ENCODE peak calls at places on chromosomes 7 and 10, in seven cellular contexts. V, B, W, O, R, S and H are unnamed samples.

GRCh38 chr7:104366390-104366789 is 38.0 kb downstream of the LHFPL3 start:
- DNase-seq in S (no peak), W (no peak), O (no peak), B (no peak), R (no peak), V (no peak), H (no peak)

GRCh38 chr10:115321360-115321759 is 228.2 kb downstream of the ATRNL1 start:
- DNase-seq in B (no peak), O (no peak), R (no peak), V (no peak), W (no peak), S (no peak), H (no peak)

GRCh38 chr7:113188396-113188795 is 70.0 kb upstream of the SMIM30 start:
- DNase-seq in W (no peak), S (no peak), R (no peak), O (no peak), V (no peak), B (no peak), H (no peak)

GRCh38 chr10:77296534-77297369 is 340.9 kb downstream of the KCNMA1 start:
- DNase-seq in B (no peak), S (no peak), W (no peak), V (no peak), O (no peak), R (no peak), H (no peak)

GRCh38 chr10:133306097-133306476 is 2.6 kb downstream of the TUBGCP2 start:
- DNase-seq in R (no peak), O (no peak), V (no peak), W (no peak), S (no peak), B (no peak), H (no peak)

GRCh38 chr7:1314021-1314907 is 81.6 kb downstream of the UNCX start:
- DNase-seq in S (no peak), O (no peak), W (no peak), V (no peak), B (no peak), R (no peak), H (no peak)

GRCh38 chr10:32951111-32951510 is 6.9 kb downstream of the ITGB1 start:
- DNase-seq in B (no peak), S (no peak), W (no peak), O (no peak), R (no peak), V (no peak), H (no peak)

GRCh38 chr7:121931149-121931922 is 58.4 kb downstream of the PTPRZ1 start:
- DNase-seq in B (no peak), W (no peak), O (no peak), V (no peak), R (no peak), S (no peak), H (no peak)

GRCh38 chr7:44249639-44250234 is 49.0 kb downstream of the YKT6 start:
- DNase-seq in B (no peak), S (no peak), W (no peak), V (no peak), O (no peak), R (no peak), H (no peak)

GRCh38 chr10:14349081-14349480 is 18.4 kb upstream of the FRMD4A start:
- DNase-seq in R (no peak), B (no peak), O (no peak), W (no peak), S (peak), V (no peak), H (peak)

GRCh38 chr10:48538611-48539010 is 66.3 kb downstream of the ARHGAP22 start:
- DNase-seq in V (no peak), O (no peak), W (no peak), B (no peak), R (no peak), S (no peak), H (no peak)

GRCh38 chr10:58823983-58824382 is 311.3 kb downstream of the BICC1 start:
- DNase-seq in O (no peak), V (no peak), W (no peak), R (no peak), B (no peak), S (no peak), H (no peak)

GRCh38 chr7:133070562-133070961 is 11.3 kb downstream of the CHCHD3 start:
- DNase-seq in S (no peak), W (no peak), R (no peak), B (no peak), V (no peak), O (no peak), H (no peak)

GRCh38 chr10:130902929-130903328 is 408.6 kb downstream of the TCERG1L start:
- DNase-seq in B (no peak), R (no peak), W (no peak), V (no peak), S (no peak), O (no peak), H (no peak)

GRCh38 chr10:61765176-61766087 is 102.7 kb downstream of the CABCOCO1 start:
- DNase-seq in S (no peak), B (no peak), W (no peak), R (no peak), V (no peak), O (no peak), H (no peak)

GRCh38 chr7:5012985-5013384 is 32.7 kb upstream of the RBAK start:
- DNase-seq in W (no peak), B (no peak), R (no peak), V (no peak), O (no peak), S (no peak), H (no peak)

GRCh38 chr7:25180946-25181345 is 47.3 kb downstream of the NPVF start:
- DNase-seq in B (no peak), O (no peak), V (no peak), W (peak), R (no peak), S (peak), H (no peak)

GRCh38 chr10:62384057-62384446 is 9.9 kb downstream of the ZNF365 start:
- DNase-seq in V (no peak), S (no peak), B (no peak), O (no peak), W (no peak), R (no peak), H (no peak)

GRCh38 chr7:26291699-26292538 is at the start of gene SNX10:
- DNase-seq in W (peak), O (peak), R (peak), S (peak), V (no peak), B (peak), H (peak)

GRCh38 chr10:78002541-78003284 is 26.6 kb downstream of the POLR3A start:
- DNase-seq in O (no peak), W (no peak), S (no peak), R (no peak), V (no peak), B (no peak), H (no peak)

GRCh38 chr10:109676703-109677102 is 246.6 kb downstream of the XPNPEP1 start:
- DNase-seq in S (no peak), B (no peak), R (no peak), V (no peak), O (no peak), W (no peak), H (no peak)

GRCh38 chr7:135683609-135684008 is 21.3 kb downstream of the STMP1 start:
- DNase-seq in S (no peak), O (no peak), V (no peak), B (no peak), W (no peak), R (no peak), H (no peak)

GRCh38 chr10:101358706-101359300 is 4.8 kb downstream of the BTRC start:
- DNase-seq in S (no peak), B (no peak), W (no peak), O (no peak), R (no peak), V (no peak), H (no peak)

GRCh38 chr10:65320256-65321026 is 1605.4 kb upstream of the LRRTM3 start:
- DNase-seq in O (no peak), B (no peak), W (no peak), V (no peak), R (no peak), S (no peak), H (no peak)

GRCh38 chr10:50416181-50416824 is 165.0 kb upstream of the ASAH2 start:
- DNase-seq in R (no peak), O (no peak), S (peak), W (no peak), B (no peak), V (no peak), H (no peak)

GRCh38 chr10:31687545-31688482 is 240.8 kb downstream of the ARHGAP12 start:
- DNase-seq in O (no peak), V (no peak), B (no peak), R (no peak), S (no peak), W (no peak), H (no peak)

GRCh38 chr7:83355143-83355542 is 192.5 kb upstream of the PCLO start:
- DNase-seq in R (no peak), O (no peak), V (no peak), B (no peak), W (no peak), S (no peak), H (no peak)

GRCh38 chr7:48628950-48629349 is 295.4 kb upstream of the CDC14C start:
- DNase-seq in W (no peak), O (no peak), S (no peak), R (no peak), B (no peak), V (no peak), H (no peak)

GRCh38 chr10:102555781-102556328 is 52.1 kb downstream of the SUFU start:
- DNase-seq in W (peak), O (no peak), S (no peak), R (no peak), V (no peak), B (peak), H (no peak)

GRCh38 chr7:42986781-42987248 is 54.6 kb downstream of the MRPL32 start:
- DNase-seq in W (no peak), B (no peak), R (no peak), V (no peak), S (no peak), O (no peak), H (no peak)

GRCh38 chr7:126940723-126941307 is 311.9 kb downstream of the GRM8 start:
- DNase-seq in B (peak), R (no peak), S (no peak), W (no peak), O (no peak), V (no peak), H (no peak)

DNA sequence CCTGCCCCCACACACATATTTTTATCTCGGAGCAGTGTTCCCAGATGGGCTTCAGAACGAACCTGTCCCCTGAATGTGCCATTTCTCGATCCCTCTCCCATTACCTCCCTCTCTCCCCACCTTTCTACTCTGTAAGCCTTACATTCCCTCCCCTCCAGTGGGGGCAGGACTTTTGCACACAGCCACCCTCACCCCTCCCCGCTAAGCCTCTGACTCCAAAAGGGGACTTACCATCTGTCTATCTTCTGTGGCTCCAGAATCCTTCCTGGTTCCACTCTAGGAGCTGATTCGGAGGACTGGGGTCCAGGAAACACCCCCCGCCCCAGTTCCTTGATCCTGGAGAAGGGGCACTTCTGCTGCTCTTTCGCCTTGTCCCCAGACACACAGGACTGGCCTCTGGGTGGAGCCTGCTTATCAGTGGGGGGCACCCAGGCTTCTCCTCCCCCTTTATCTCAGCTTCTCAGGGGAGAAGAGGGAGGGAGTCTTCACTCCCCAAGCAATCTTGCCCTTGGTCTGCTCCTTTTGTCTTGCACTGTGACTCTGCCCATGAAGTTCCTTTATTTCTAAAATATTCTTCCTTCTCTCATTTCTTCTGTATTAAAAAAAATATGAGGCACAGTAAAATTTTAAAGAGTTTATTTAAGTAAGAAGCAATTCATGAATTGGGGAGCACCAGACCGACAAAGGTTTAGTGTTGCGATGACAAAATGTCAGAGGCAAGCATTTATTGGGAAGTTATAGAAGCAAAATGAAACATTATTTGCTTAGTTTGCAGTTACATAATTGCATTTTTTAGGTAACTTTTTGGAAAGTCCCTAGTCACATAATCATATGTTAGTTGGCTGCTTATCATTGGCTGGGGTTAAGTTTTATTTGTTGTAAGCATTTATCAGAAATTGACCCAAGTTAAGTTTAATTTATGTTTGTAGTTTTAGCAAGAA is at the start of gene KEL:
- DNase-seq in V (no peak), O (no peak), B (no peak), W (no peak), S (no peak), R (no peak), H (no peak)
- H3K27ac ChIP-seq in V (no peak), O (no peak), B (no peak), W (no peak), S (no peak), R (no peak), H (no peak)

DNA sequence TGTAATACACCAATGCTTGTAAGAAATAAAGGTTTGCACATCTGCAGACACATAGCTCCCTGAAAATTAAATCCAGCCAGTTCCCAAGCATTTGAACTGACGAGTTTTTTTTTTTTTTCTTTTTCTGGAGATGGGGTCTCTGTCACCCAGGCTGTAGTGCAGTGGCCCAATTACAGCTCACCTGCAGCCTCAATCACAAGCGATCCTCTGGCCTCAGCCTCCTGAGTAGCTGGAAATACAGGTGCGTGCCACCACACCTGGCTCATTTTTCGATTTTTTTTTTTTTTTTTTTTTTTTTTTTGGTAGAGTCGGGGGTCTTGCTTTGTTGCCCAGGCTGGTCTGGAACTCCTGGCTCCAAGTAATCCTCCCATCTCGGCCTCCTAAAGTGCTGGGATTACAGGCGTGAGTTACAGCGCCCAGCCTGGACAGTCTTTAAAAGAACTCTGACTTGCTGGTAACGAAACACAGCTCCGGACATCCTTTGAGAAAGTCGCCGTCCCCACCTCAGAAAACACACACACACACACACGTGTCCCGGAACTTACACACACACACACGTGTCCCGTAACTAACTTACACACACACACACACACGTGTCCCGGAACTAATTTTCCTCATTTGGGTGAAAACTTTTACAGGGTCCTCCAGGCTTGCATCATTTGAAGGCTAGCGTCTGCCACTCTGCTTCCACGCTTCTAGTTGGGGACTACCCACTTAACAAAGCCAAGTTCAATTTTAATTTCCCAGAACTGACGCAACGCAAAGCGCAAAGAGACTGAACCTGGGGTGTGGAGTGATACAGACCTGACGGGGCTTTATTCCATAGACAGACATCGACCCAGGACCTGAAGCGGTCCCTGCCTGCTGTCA is 18.6 kb downstream of the OCM2 start:
- DNase-seq in O (no peak), V (no peak), B (peak), S (peak), W (peak), R (no peak), H (no peak)
- H3K27ac ChIP-seq in O (peak), V (peak), B (peak), S (peak), W (peak), R (peak), H (peak)

GRCh38 chr10:16986082-16986405 is 143.6 kb downstream of the CUBN start:
- DNase-seq in W (no peak), V (no peak), O (no peak), R (no peak), B (no peak), S (no peak), H (no peak)

GRCh38 chr10:16987976-16988610 is 141.5 kb downstream of the CUBN start:
- DNase-seq in W (no peak), R (no peak), S (no peak), O (no peak), B (no peak), V (no peak), H (no peak)

GRCh38 chr10:16987129-16987670 is 142.4 kb downstream of the CUBN start:
- DNase-seq in B (no peak), W (no peak), R (no peak), O (no peak), S (peak), V (no peak), H (no peak)

GRCh38 chr10:16984242-16984641 is 145.4 kb downstream of the CUBN start:
- DNase-seq in V (no peak), R (no peak), B (no peak), S (no peak), O (no peak), W (no peak), H (no peak)

GRCh38 chr10:16986406-16987128 is 143.0 kb downstream of the CUBN start:
- DNase-seq in W (no peak), O (no peak), R (no peak), V (no peak), S (peak), B (no peak), H (no peak)
- H3K27ac ChIP-seq in W (no peak), O (peak), R (peak), V (peak), S (peak), B (peak), H (no peak)

GRCh38 chr10:43702936-43703281 is 54.2 kb upstream of the ZNF32 start:
- DNase-seq in V (no peak), W (no peak), B (no peak), O (no peak), S (no peak), R (no peak), H (no peak)

GRCh38 chr10:43702213-43702935 is 53.7 kb upstream of the ZNF32 start:
- DNase-seq in B (no peak), R (no peak), S (no peak), V (no peak), O (no peak), W (no peak), H (no peak)

GRCh38 chr10:43701295-43701694 is 52.6 kb upstream of the ZNF32 start:
- DNase-seq in B (no peak), S (no peak), W (no peak), V (peak), R (no peak), O (no peak), H (no peak)

GRCh38 chr10:43706166-43706565 is 57.5 kb upstream of the ZNF32 start:
- DNase-seq in W (no peak), R (no peak), S (no peak), B (no peak), V (no peak), O (no peak), H (no peak)

GRCh38 chr10:43703286-43703685 is 54.6 kb upstream of the ZNF32 start:
- DNase-seq in B (no peak), V (no peak), R (no peak), O (no peak), W (no peak), S (no peak), H (no peak)
- H3K27ac ChIP-seq in B (no peak), V (no peak), R (no peak), O (no peak), W (no peak), S (no peak), H (no peak)

GRCh38 chr10:491667-492424 is 197.6 kb downstream of the DIP2C start:
- DNase-seq in R (no peak), O (no peak), B (no peak), W (no peak), V (no peak), S (no peak), H (no peak)

GRCh38 chr10:494556-494955 is 194.9 kb downstream of the DIP2C start:
- DNase-seq in W (no peak), O (no peak), S (no peak), V (no peak), R (no peak), B (no peak), H (no peak)

GRCh38 chr10:492896-493295 is 196.6 kb downstream of the DIP2C start:
- DNase-seq in R (no peak), W (no peak), V (no peak), S (no peak), O (no peak), B (no peak), H (no peak)

GRCh38 chr10:493391-494148 is 195.9 kb downstream of the DIP2C start:
- DNase-seq in O (no peak), V (no peak), R (no peak), W (no peak), S (no peak), B (no peak), H (no peak)

DNA sequence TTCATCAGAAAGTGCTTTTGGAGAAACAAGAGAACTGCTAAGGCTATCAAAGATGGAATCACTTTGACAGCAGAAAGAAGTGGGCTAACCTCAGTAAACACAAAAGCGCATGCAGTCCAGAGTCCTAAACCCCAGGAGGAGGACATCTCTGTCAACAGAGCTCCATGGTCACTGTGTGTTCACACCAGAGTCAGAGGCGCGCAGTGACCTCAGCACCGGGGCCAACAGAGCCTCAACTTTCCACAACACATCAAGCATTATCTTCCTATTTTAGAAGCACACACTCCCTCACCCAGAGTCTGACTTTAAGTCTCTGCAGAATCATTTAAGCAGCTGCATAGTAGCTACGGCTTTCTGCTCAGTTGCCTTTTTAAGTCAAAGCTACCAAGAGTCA is 195.3 kb downstream of the DIP2C start:
- DNase-seq in O (no peak), V (no peak), S (no peak), B (no peak), W (no peak), R (no peak), H (no peak)
- H3K27ac ChIP-seq in O (no peak), V (no peak), S (no peak), B (no peak), W (no peak), R (no peak), H (no peak)

DNA sequence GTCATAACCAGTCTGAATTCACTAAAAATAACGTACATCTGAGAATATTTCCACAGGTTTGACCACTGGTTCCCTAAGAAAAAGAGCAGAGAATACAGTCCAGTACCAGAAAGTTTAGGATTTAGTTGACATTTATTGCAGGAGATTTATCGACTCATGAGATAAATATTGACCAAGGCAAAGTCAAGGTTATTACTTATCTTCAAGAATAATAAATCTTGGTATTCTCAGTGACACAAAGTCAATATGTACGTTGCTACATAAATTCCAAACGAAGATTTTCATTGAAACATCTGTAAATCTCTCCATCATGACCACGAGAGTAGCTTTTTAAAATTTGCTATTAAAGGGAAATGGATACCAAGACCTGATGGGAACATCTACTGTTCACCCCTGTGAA is 39.4 kb upstream of the GRB10 start:
- DNase-seq in R (no peak), V (no peak), O (no peak), S (no peak), B (no peak), W (no peak), H (no peak)
- H3K27ac ChIP-seq in R (no peak), V (no peak), O (no peak), S (no peak), B (peak), W (no peak), H (no peak)